ENCODE peak calls at places on chromosomes 5 and 9, in four cellular contexts. V, N, Y and D are unnamed samples.

GRCh38 chr9:69322256-69322655 is 2.8 kb upstream of the ENTREP1 start:
- DNase-seq in Y (no peak), N (no peak), V (no peak), D (no peak)

GRCh38 chr5:17157294-17157693 is 60.1 kb upstream of the BASP1 start:
- DNase-seq in Y (no peak), N (no peak), V (no peak), D (no peak)

GRCh38 chr5:127754259-127754658 is 51.1 kb downstream of the CCDC192 start:
- DNase-seq in N (no peak), V (no peak), Y (no peak), D (no peak)

GRCh38 chr9:114027901-114028465 is 50.1 kb downstream of the AMBP start:
- DNase-seq in N (no peak), V (no peak), Y (no peak), D (no peak)

GRCh38 chr9:123678038-123678877 is 251.7 kb downstream of the DENND1A start:
- DNase-seq in V (peak), Y (no peak), N (no peak), D (peak)

GRCh38 chr5:127878174-127878750 is 175.1 kb downstream of the CCDC192 start:
- DNase-seq in N (peak), V (peak), Y (no peak), D (peak)

GRCh38 chr5:151571270-151572173 is 19.6 kb downstream of the FAT2 start:
- DNase-seq in Y (no peak), V (no peak), N (no peak), D (no peak)

GRCh38 chr9:72443855-72444254 is 77.6 kb upstream of the TMC1 start:
- DNase-seq in V (no peak), N (no peak), Y (no peak), D (no peak)

GRCh38 chr5:21236104-21236503 is 1248.1 kb upstream of the CDH18 start:
- DNase-seq in V (no peak), Y (no peak), N (no peak), D (no peak)

GRCh38 chr9:34653610-34654072 is 1.7 kb downstream of the IL11RA start:
- DNase-seq in Y (peak), N (no peak), V (no peak), D (no peak)

GRCh38 chr9:90552317-90552716 is 90.3 kb downstream of the DIRAS2 start:
- DNase-seq in N (no peak), V (no peak), Y (no peak), D (no peak)

GRCh38 chr9:3751125-3751758 is 225.4 kb upstream of the RFX3 start:
- DNase-seq in Y (no peak), V (peak), N (no peak), D (no peak)

GRCh38 chr5:132019857-132020555 is 8.5 kb upstream of the ACSL6 start:
- DNase-seq in N (no peak), Y (no peak), V (no peak), D (no peak)

GRCh38 chr5:125484272-125485002 is 738.0 kb upstream of the ZNF608 start:
- DNase-seq in V (no peak), N (no peak), Y (no peak), D (peak)

GRCh38 chr5:36090033-36090432 is 23.4 kb upstream of the UGT3A2 start:
- DNase-seq in N (peak), Y (no peak), V (peak), D (peak)

GRCh38 chr5:163915481-163915961 is 410.1 kb downstream of the MAT2B start:
- DNase-seq in N (no peak), Y (no peak), V (peak), D (peak)

GRCh38 chr9:121445986-121446385 is 53.7 kb downstream of the GGTA1 start:
- DNase-seq in Y (no peak), N (peak), V (no peak), D (no peak)

GRCh38 chr5:52997424-52997823 is 8.3 kb downstream of the ITGA2 start:
- DNase-seq in N (no peak), V (peak), Y (no peak), D (no peak)

GRCh38 chr5:1479581-1480188 is 34.4 kb upstream of the SLC6A3 start:
- DNase-seq in Y (peak), N (peak), V (peak), D (peak)

GRCh38 chr5:2750758-2751464 is 566 bp downstream of the IRX2 start:
- DNase-seq in N (no peak), V (no peak), Y (no peak), D (no peak)

GRCh38 chr9:35905912-35906679 is at the start of gene HRCT1:
- DNase-seq in V (peak), N (no peak), Y (no peak), D (no peak)

GRCh38 chr9:88355166-88355565 is 33.1 kb upstream of the SPIN1 start:
- DNase-seq in N (no peak), V (no peak), Y (no peak), D (no peak)

GRCh38 chr5:81151546-81151945 is 81.6 kb upstream of the CKMT2 start:
- DNase-seq in Y (no peak), V (no peak), N (no peak), D (no peak)

GRCh38 chr5:73822989-73823339 is 197.0 kb downstream of the ARHGEF28 start:
- DNase-seq in V (peak), Y (no peak), N (no peak), D (no peak)

GRCh38 chr5:48192-48591 is 43.8 kb upstream of the PLEKHG4B start:
- DNase-seq in Y (no peak), N (no peak), V (no peak), D (no peak)

GRCh38 chr5:72288923-72289322 is 31.1 kb downstream of the MRPS27 start:
- DNase-seq in Y (no peak), V (no peak), N (no peak), D (no peak)

GRCh38 chr5:138844812-138845513 is 30.2 kb downstream of the LRRTM2 start:
- DNase-seq in N (no peak), V (no peak), Y (no peak), D (no peak)
- TF ChIP-seq ELF4 in N (no peak), V (no peak), Y (no peak), D (no peak)

GRCh38 chr5:148206620-148207019 is 3.8 kb downstream of the SPINK6 start:
- DNase-seq in Y (no peak), V (no peak), N (no peak), D (no peak)
- TF ChIP-seq ELF4 in Y (no peak), V (no peak), N (no peak), D (no peak)

GRCh38 chr5:137001026-137001569 is 498.0 kb downstream of the SPOCK1 start:
- DNase-seq in N (no peak), V (no peak), Y (no peak), D (no peak)

GRCh38 chr5:136999787-137000186 is 499.3 kb downstream of the SPOCK1 start:
- DNase-seq in N (no peak), Y (no peak), V (no peak), D (no peak)

GRCh38 chr5:136998864-136999263 is 500.3 kb downstream of the SPOCK1 start:
- DNase-seq in N (no peak), V (no peak), Y (no peak), D (no peak)

DNA sequence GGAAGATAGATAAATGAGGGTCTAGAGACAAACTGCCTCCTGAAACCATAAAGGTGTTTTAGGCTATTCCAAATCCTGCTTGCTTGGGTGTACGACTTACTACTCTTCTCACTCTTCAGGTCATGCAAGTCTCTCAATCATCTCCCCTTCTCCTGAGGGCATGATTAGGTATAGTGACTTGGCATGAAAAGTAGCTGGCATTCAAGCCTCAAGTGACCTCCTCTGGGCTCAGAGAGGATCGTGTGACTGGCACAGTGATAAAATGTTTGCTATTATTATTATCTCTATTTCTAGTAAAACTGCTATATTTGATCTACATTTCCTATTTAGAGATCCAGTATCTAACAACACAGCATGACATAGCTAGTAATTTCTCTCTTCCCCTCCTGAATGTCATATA is 494.8 kb downstream of the SPOCK1 start:
- DNase-seq in N (no peak), Y (no peak), V (no peak), D (no peak)
- TF ChIP-seq ELF4 in N (no peak), Y (no peak), V (no peak), D (no peak)

GRCh38 chr9:120191141-120191540 is 388.8 kb downstream of the CDK5RAP2 start:
- DNase-seq in Y (no peak), N (no peak), V (no peak), D (no peak)
- TF ChIP-seq ELF4 in Y (no peak), N (no peak), V (no peak), D (no peak)

GRCh38 chr5:143877196-143877595 is 65.2 kb downstream of the HMHB1 start:
- DNase-seq in V (no peak), Y (no peak), N (no peak), D (no peak)

GRCh38 chr5:143874312-143874711 is 62.4 kb downstream of the HMHB1 start:
- DNase-seq in N (no peak), Y (no peak), V (no peak), D (no peak)

GRCh38 chr5:143870871-143871632 is 59.1 kb downstream of the HMHB1 start:
- DNase-seq in N (no peak), Y (no peak), V (no peak), D (no peak)

DNA sequence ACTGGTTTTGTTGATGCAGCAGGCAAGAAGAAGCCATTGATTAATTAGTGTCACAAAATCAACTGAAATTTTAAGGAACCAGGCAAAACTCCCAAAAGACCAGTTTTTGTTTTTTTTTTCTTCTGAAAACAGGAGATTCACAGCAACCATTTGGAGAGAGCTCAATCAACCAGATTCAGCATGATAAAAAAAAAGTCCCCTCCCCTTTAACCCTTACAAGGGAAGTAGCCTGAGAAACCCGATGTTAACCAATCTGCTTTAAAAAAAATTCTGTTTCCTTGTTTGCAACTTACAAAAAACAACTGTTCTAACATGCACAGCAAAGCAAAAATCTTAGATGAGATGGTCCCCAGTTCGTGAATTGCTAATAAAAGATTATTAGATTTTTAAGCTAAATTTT is 59.7 kb downstream of the HMHB1 start:
- DNase-seq in N (no peak), Y (no peak), V (no peak), D (no peak)
- TF ChIP-seq ELF4 in N (no peak), Y (no peak), V (no peak), D (no peak)